ENCODE peak calls at places on chromosomes 6 and 20, in four cellular contexts. K is GM12892, A is Peyer's patch, I is ovary. Q is an unnamed sample.

GRCh38 chr6:22135395-22135794 is 161.4 kb downstream of the PRL start:
- DNase-seq in K (no peak), A (no peak), I (no peak), Q (no peak)

GRCh38 chr20:61803416-61803902 is 262.2 kb downstream of the TAF4 start:
- DNase-seq in K (no peak), A (no peak), I (no peak), Q (no peak)

GRCh38 chr20:44429017-44429339 is 46.7 kb upstream of the TTPAL start:
- DNase-seq in K (no peak), A (no peak), I (no peak), Q (no peak)

GRCh38 chr6:130098317-130098716 is 79.9 kb downstream of the L3MBTL3 start:
- DNase-seq in K (no peak), A (no peak), I (no peak), Q (no peak)

GRCh38 chr20:24942679-24943078 is 6.4 kb upstream of the CST7 start:
- DNase-seq in K (no peak), A (no peak), I (no peak), Q (peak)

GRCh38 chr6:43265564-43265963 is 22.3 kb downstream of the TTBK1 start:
- DNase-seq in K (no peak), A (no peak), I (no peak), Q (no peak)

GRCh38 chr6:33622456-33623431 is 1.6 kb downstream of the ITPR3 start:
- DNase-seq in K (no peak), A (no peak), I (peak), Q (no peak)

GRCh38 chr20:57435498-57436222 is 44.5 kb downstream of the RBM38 start:
- DNase-seq in K (no peak), A (peak), I (no peak), Q (peak)

GRCh38 chr6:108029226-108029921 is 45.2 kb downstream of the OSTM1 start:
- DNase-seq in K (no peak), A (no peak), I (no peak), Q (no peak)

GRCh38 chr6:135182120-135182992 is 1.2 kb downstream of the MYB start:
- DNase-seq in K (no peak), A (peak), I (no peak), Q (no peak)

GRCh38 chr6:131958551-131959470 is 7.6 kb upstream of the CCN2 start:
- DNase-seq in K (no peak), A (peak), I (no peak), Q (no peak)

GRCh38 chr20:23116301-23117089 is 30.4 kb upstream of the CD93 start:
- DNase-seq in K (no peak), A (peak), I (no peak), Q (no peak)

GRCh38 chr6:48560408-48560807 is 449.4 kb upstream of the PTCHD4 start:
- DNase-seq in K (no peak), A (no peak), I (no peak), Q (no peak)

GRCh38 chr6:50842861-50843384 is 24.3 kb downstream of the TFAP2B start:
- DNase-seq in K (no peak), A (no peak), I (no peak), Q (no peak)

GRCh38 chr6:108578595-108579038 is 17.9 kb downstream of the FOXO3 start:
- DNase-seq in K (no peak), A (no peak), I (no peak), Q (no peak)

GRCh38 chr20:22819784-22820183 is 215.3 kb upstream of the SSTR4 start:
- DNase-seq in K (no peak), A (no peak), I (no peak), Q (no peak)

GRCh38 chr6:28794175-28795002 is 129.4 kb downstream of the TRIM27 start:
- DNase-seq in K (no peak), A (no peak), I (no peak), Q (no peak)

GRCh38 chr6:158036261-158036660 is 54.6 kb downstream of the SYNJ2 start:
- DNase-seq in K (no peak), A (no peak), I (no peak), Q (peak)

GRCh38 chr20:57474816-57475215 is 50.1 kb downstream of the CTCFL start:
- DNase-seq in K (no peak), A (no peak), I (no peak), Q (no peak)

GRCh38 chr20:59159091-59159821 is 4.4 kb upstream of the ZNF831 start:
- DNase-seq in K (no peak), A (no peak), I (no peak), Q (peak)

GRCh38 chr6:111764238-111765182 is 108.7 kb downstream of the FYN start:
- DNase-seq in K (no peak), A (no peak), I (no peak), Q (no peak)

GRCh38 chr20:1876217-1876921 is 18.8 kb upstream of the SIRPA start:
- DNase-seq in K (no peak), A (no peak), I (no peak), Q (no peak)

GRCh38 chr6:10441004-10441654 is 26.3 kb upstream of the TFAP2A start:
- DNase-seq in K (no peak), A (no peak), I (no peak), Q (no peak)

GRCh38 chr6:23031986-23032385 is 462.6 kb downstream of the HDGFL1 start:
- DNase-seq in K (no peak), A (no peak), I (no peak), Q (no peak)

GRCh38 chr6:17865798-17866725 is 121.4 kb downstream of the KIF13A start:
- DNase-seq in K (no peak), A (no peak), I (peak), Q (peak)

GRCh38 chr20:36709126-36709525 is 36.8 kb downstream of the NDRG3 start:
- DNase-seq in K (no peak), A (no peak), I (no peak), Q (no peak)

GRCh38 chr6:42407379-42407778 is 44.3 kb downstream of the TRERF1 start:
- DNase-seq in K (no peak), A (no peak), I (no peak), Q (no peak)

GRCh38 chr6:163529605-163530004 is 115.1 kb downstream of the QKI start:
- DNase-seq in K (no peak), A (no peak), I (no peak), Q (no peak)

GRCh38 chr6:34391711-34392496 is 565 bp downstream of the NUDT3 start:
- DNase-seq in K (peak), A (peak), I (peak), Q (peak)

GRCh38 chr20:48419173-48419572 is 408.6 kb downstream of the PREX1 start:
- DNase-seq in K (no peak), A (no peak), I (no peak), Q (no peak)

GRCh38 chr6:157764346-157765068 is 58.5 kb upstream of the SNX9 start:
- DNase-seq in K (no peak), A (peak), I (peak), Q (peak)

GRCh38 chr20:59972037-59972801 is 14.0 kb downstream of the CDH26 start:
- DNase-seq in K (no peak), A (no peak), I (no peak), Q (no peak)

GRCh38 chr6:100512203-100512862 is 47.6 kb upstream of the SIM1 start:
- DNase-seq in K (no peak), A (no peak), I (no peak), Q (no peak)

GRCh38 chr6:137350857-137351256 is 131.7 kb upstream of the IFNGR1 start:
- DNase-seq in K (no peak), A (no peak), I (no peak), Q (no peak)

GRCh38 chr20:21117521-21117920 is 8.4 kb upstream of the KIZ start:
- DNase-seq in K (no peak), A (no peak), I (no peak), Q (no peak)

GRCh38 chr6:96468681-96469224 is 52.9 kb upstream of the UFL1 start:
- DNase-seq in K (no peak), A (no peak), I (no peak), Q (no peak)

DNA sequence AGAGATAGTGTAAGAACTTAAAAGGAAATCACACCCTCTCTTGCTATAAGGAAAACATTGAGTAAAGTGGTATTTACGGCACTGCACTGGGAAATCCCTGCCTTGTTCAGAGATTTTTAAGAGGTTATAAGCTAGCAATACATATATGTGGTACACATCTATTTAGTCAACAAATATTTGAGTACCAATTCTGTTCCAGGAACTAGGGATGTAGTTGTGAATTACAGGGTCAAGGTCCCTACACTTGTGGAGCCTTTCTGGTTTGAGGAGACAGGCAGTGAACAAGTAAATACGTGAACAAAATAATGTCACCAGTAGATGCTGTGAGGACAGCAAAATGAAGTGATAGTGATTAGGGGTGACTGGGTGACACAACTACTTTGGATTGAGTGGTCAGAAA is 1.8 kb downstream of the TM9SF4 start:
- DNase-seq in K (no peak), A (no peak), I (no peak), Q (no peak)
- TF ChIP-seq POLR2A in K (no peak), A (no peak), I (no peak), Q (no peak)

DNA sequence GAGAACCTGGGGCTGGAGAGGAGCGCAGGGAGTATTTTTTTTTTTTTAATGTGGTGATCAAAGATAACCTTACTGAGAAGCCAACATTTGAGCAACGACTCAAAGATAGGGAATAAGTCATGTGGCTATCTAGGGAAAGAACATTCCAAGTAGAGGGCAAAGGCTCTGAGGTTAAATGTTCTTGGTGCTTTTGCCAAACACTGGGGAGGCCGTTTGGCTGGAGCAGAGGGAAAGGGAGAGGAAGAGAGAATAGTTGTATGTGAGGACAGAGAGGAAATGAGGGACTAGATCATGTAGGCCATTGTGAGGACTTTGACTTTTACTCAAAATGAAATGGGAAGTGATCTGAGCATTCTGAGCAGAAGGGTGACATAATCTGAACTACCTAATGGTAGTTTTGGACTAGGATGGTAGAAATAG is 27.8 kb downstream of the ACSS2 start:
- DNase-seq in K (no peak), A (no peak), I (peak), Q (no peak)
- TF ChIP-seq POLR2A in K (no peak), A (no peak), I (no peak), Q (no peak)

GRCh38 chr20:3045816-3046676 is at the start of gene MRPS26:
- DNase-seq in K (peak), A (peak), I (peak), Q (peak)
- TF ChIP-seq POLR2A in K (peak), A (peak), I (peak), Q (no peak)

GRCh38 chr20:17785007-17785406 is 85.2 kb downstream of the BANF2 start:
- DNase-seq in K (no peak), A (no peak), I (no peak), Q (no peak)

GRCh38 chr20:17782768-17783167 is 83.0 kb downstream of the BANF2 start:
- DNase-seq in K (no peak), A (no peak), I (no peak), Q (no peak)

GRCh38 chr20:17786221-17786718 is 86.5 kb downstream of the BANF2 start:
- DNase-seq in K (no peak), A (no peak), I (peak), Q (no peak)

GRCh38 chr20:17790308-17790707 is 90.5 kb downstream of the BANF2 start:
- DNase-seq in K (no peak), A (no peak), I (no peak), Q (no peak)

GRCh38 chr20:17787816-17788215 is 88.0 kb downstream of the BANF2 start:
- DNase-seq in K (no peak), A (no peak), I (no peak), Q (no peak)
- TF ChIP-seq POLR2A in K (no peak), A (no peak), I (no peak), Q (no peak)

DNA sequence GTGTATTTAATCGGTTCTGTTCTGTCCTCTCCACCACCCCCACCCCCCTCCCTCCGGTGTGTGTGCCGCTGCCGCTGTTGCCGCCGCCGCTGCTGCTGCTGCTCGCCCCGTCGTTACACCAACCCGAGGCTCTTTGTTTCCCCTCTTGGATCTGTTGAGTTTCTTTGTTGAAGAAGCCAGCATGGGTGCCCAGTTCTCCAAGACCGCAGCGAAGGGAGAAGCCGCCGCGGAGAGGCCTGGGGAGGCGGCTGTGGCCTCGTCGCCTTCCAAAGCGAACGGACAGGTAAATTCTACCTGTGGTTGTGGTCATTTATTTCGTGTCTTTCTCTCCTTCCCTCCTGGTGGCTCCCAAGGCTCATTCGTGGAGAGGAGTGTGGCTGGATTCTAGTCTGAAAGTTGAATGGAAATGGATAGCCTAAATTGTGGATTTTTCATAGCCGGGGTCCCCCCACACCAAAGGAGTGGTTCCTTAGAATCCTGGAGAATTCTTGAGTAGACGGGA is 471 bp downstream of the MARCKS start:
- DNase-seq in K (no peak), A (peak), I (peak), Q (peak)
- TF ChIP-seq POLR2A in K (peak), A (no peak), I (no peak), Q (no peak)

DNA sequence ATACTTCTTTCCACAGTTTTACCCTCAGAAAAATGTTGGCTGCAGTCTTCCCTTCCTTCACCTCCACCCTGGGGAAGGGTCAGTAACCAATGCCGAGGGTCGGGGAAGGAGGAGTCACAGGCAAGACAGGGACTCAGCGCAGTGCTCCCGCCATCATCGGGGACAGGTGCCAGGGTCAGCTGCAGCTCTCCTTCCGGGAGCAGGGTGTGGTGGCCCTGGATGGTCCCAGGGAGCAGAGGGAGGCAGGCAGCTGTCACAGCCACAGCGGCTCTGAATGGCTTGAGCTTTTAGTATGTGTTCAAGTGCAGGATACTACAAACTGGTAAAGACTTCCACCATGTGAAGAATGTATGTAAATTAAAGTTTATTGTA is 26.0 kb upstream of the PI16 start:
- DNase-seq in K (no peak), A (no peak), I (no peak), Q (no peak)
- TF ChIP-seq POLR2A in K (no peak), A (no peak), I (no peak), Q (no peak)

DNA sequence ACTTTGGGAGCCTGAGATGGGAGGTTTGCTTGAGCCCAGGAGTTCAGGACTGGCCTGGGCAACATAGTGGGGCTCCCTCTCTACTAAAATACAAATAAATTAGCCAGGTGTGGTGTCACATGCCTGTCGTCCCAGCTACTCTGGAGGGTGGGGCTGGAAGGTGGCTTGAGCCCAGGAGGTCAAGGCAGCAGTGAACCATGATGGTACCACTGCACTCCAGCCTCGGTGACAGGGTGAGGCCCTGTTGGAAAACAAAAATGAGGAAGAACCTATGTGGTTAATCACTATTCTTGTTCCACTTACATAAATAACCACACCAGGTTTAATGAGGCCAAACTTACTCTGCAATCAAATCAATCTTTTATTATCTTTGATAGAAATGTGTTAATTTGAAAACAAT is 5.4 kb downstream of the PPDPF start:
- DNase-seq in K (no peak), A (peak), I (no peak), Q (no peak)
- TF ChIP-seq POLR2A in K (peak), A (no peak), I (no peak), Q (no peak)